ENCODE peak calls at places on chromosomes 5 and 9, in ten cellular contexts. U, O, R, J, M, K, T, B, A and G are unnamed samples.

GRCh38 chr5:112492291-112492690 is 73.2 kb upstream of the EPB41L4A start:
- DNase-seq in B (peak; percentile 12), U (peak; percentile 68), K (peak; percentile 69), T (peak; percentile 56), O (peak; percentile 92), R (peak; percentile 52), M (peak; percentile 57), J (peak; percentile 35), A (peak; percentile 19), G (peak; percentile 68)

GRCh38 chr5:82405166-82405565 is 127.0 kb upstream of the RPS23 start:
- DNase-seq in B (no peak), K (no peak), R (no peak), M (no peak), U (no peak), A (no peak), O (peak; percentile 77), T (no peak), J (no peak), G (no peak)

GRCh38 chr5:148688787-148689186 is 34.5 kb upstream of the HTR4 start:
- DNase-seq in O (no peak), R (no peak), U (no peak), K (no peak), A (no peak), B (no peak), J (no peak), M (no peak), T (no peak), G (no peak)

GRCh38 chr9:130895481-130896232 is 955 bp downstream of the QRFP start:
- DNase-seq in T (peak; percentile 57), R (peak; percentile 33), J (peak; percentile 69), K (no peak), M (no peak), O (no peak), B (no peak), U (no peak), A (no peak), G (no peak)

GRCh38 chr5:65981548-65981947 is 55.2 kb downstream of the ERBIN start:
- DNase-seq in U (no peak), M (no peak), J (no peak), O (no peak), B (no peak), K (no peak), T (no peak), R (no peak), A (no peak), G (no peak)

GRCh38 chr5:72079288-72079687 is 28.0 kb upstream of the MAP1B start:
- DNase-seq in J (no peak), T (peak; percentile 58), A (no peak), K (peak; percentile 51), B (no peak), O (no peak), R (no peak), U (peak; percentile 16), M (no peak), G (no peak)

GRCh38 chr5:98468188-98468869 is 305.1 kb upstream of the RGMB start:
- DNase-seq in M (no peak), O (peak; percentile 62), R (no peak), A (no peak), T (no peak), K (no peak), U (no peak), J (no peak), B (no peak), G (no peak)

GRCh38 chr5:10595678-10596309 is 31.9 kb downstream of the ANKRD33B start:
- DNase-seq in O (peak; percentile 93), U (peak; percentile 92), B (no peak), M (peak; percentile 75), K (no peak), R (no peak), A (peak; percentile 24), T (no peak), J (no peak), G (no peak)

GRCh38 chr9:108386859-108387384 is 468.9 kb downstream of the ACTL7B start:
- DNase-seq in R (no peak), B (no peak), M (no peak), U (no peak), A (no peak), K (no peak), T (no peak), J (no peak), O (no peak), G (no peak)

GRCh38 chr9:38442473-38443096 is 18.3 kb upstream of the IGFBPL1 start:
- DNase-seq in J (no peak), M (no peak), B (no peak), T (no peak), K (no peak), A (no peak), R (no peak), U (no peak), O (peak; percentile 17), G (no peak)

GRCh38 chr5:44952376-44952775 is 143.6 kb downstream of the MRPS30 start:
- DNase-seq in A (peak; percentile 18), T (no peak), K (peak; percentile 19), J (peak; percentile 29), O (peak; percentile 54), R (peak; percentile 23), M (peak; percentile 51), U (peak; percentile 4), B (peak; percentile 5), G (peak; percentile 66)

GRCh38 chr5:18968966-18969365 is 1019.0 kb downstream of the CDH18 start:
- DNase-seq in B (no peak), M (no peak), T (no peak), U (no peak), A (no peak), O (no peak), R (no peak), K (no peak), J (no peak), G (no peak)

DNA sequence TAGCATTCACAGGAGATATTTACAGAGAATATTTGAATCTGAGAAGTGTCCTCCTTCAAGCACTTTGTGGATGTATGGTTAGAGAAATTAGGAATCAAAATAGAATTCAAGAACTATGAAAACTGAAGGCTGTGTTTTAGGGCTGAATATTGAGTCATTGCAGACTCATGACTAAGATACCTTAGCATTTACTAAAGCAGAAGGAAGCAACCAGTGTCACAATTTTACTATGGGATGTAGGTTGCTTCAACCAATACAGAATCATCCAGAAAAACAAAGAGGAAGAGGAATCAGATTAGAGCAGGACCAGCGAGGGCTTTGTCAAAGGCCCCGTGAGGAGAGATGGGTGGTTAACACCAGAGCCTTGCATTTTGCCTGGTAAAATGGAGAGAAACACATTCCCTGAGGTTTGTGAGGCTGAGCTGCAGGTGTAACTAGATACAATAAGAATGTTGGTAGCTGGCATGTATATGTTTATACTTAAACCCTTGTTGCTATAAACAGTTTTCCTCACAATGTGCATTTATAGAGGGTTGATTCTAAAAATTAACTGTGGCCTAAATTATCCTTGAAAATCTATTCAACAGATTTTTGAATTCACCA is 518.1 kb downstream of the AGTPBP1 start:
- DNase-seq in J (no peak), K (no peak), U (no peak), B (no peak), O (no peak), T (no peak), A (no peak), R (no peak), M (no peak), G (no peak)
- TF ChIP-seq CTCF in J (no peak), K (no peak), U (no peak), B (no peak), O (no peak), T (no peak), A (no peak), R (no peak), M (no peak), G (no peak)

GRCh38 chr9:129836342-129837007 is 1.2 kb downstream of the USP20 start:
- DNase-seq in U (peak; percentile 14), T (no peak), K (peak; percentile 26), M (no peak), A (no peak), B (no peak), O (no peak), J (peak; percentile 43), R (no peak), G (peak; percentile 78)
- TF ChIP-seq MAX in U (no peak), T (no peak), K (no peak), M (no peak), A (no peak), B (no peak), O (no peak), J (no peak), R (no peak), G (no peak)

GRCh38 chr5:53962306-53962705 is 348.1 kb downstream of the ARL15 start:
- DNase-seq in R (no peak), U (no peak), K (no peak), T (no peak), A (no peak), M (no peak), B (no peak), O (no peak), J (no peak), G (no peak)

GRCh38 chr5:53969331-53969730 is 341.0 kb downstream of the ARL15 start:
- DNase-seq in O (no peak), J (no peak), K (no peak), M (no peak), T (no peak), U (no peak), A (no peak), R (peak; percentile 24), B (no peak), G (no peak)

GRCh38 chr5:53965459-53965858 is 344.9 kb downstream of the ARL15 start:
- DNase-seq in K (no peak), J (no peak), A (no peak), B (no peak), O (no peak), R (no peak), M (no peak), U (no peak), T (no peak), G (no peak)

GRCh38 chr5:53963958-53964357 is 346.4 kb downstream of the ARL15 start:
- DNase-seq in J (no peak), M (no peak), K (no peak), T (no peak), O (no peak), R (no peak), A (peak; percentile 5), U (no peak), B (no peak), G (no peak)
- TF ChIP-seq CTCF in J (peak; percentile 5), M (no peak), K (no peak), T (peak; percentile 6), O (no peak), R (no peak), A (peak; percentile 42), U (no peak), B (no peak), G (no peak)

GRCh38 chr5:168870914-168871313 is 291.7 kb upstream of the PANK3 start:
- DNase-seq in T (no peak), B (no peak), J (no peak), A (no peak), K (no peak), R (no peak), O (no peak), M (no peak), U (no peak), G (no peak)
- TF ChIP-seq MAX in T (no peak), B (no peak), J (no peak), A (no peak), K (no peak), R (no peak), O (no peak), M (no peak), U (no peak), G (no peak)

GRCh38 chr5:118611332-118611945 is 376.9 kb downstream of the DTWD2 start:
- DNase-seq in B (no peak), R (peak; percentile 22), U (peak; percentile 3), J (peak; percentile 26), A (peak; percentile 10), K (peak; percentile 52), T (peak; percentile 63), O (no peak), M (peak; percentile 19), G (peak; percentile 43)
- TF ChIP-seq CTCF in B (peak; percentile 58), R (peak; percentile 43), U (peak; percentile 35), J (peak; percentile 46), A (peak; percentile 77), K (peak; percentile 64), T (peak; percentile 86), O (peak; percentile 14), M (peak; percentile 85), G (peak; percentile 69)

GRCh38 chr5:139746691-139747582 is 48.7 kb upstream of the PSD2 start:
- DNase-seq in U (no peak), B (peak; percentile 66), K (peak; percentile 65), O (no peak), R (peak; percentile 74), A (no peak), J (peak; percentile 47), T (peak; percentile 75), M (no peak), G (peak; percentile 68)
- TF ChIP-seq MAX in U (no peak), B (peak; percentile 13), K (no peak), O (no peak), R (no peak), A (no peak), J (no peak), T (no peak), M (no peak), G (no peak)